ENCODE peak calls at places on chromosomes 12 and 14, in seven cellular contexts. L is suprapubic skin, Z is B cell, E is OCI-LY7, O is astrocyte of the spinal cord, U is upper lobe of right lung, J is lung. P is an unnamed sample.

GRCh38 chr12:51855586-51856428 is 7.3 kb upstream of the FIGNL2 start:
- DNase-seq in L (no peak), Z (no peak), E (no peak), O (peak), U (no peak), J (no peak), P (no peak)

GRCh38 chr14:72801381-72801812 is 92.5 kb downstream of the DPF3 start:
- DNase-seq in L (no peak), Z (no peak), E (no peak), O (peak), U (no peak), J (no peak), P (no peak)

GRCh38 chr14:34222122-34222521 is 239.9 kb downstream of the SPTSSA start:
- DNase-seq in L (no peak), Z (no peak), E (no peak), O (no peak), U (no peak), J (no peak), P (no peak)

GRCh38 chr12:14824012-14824634 is 10.1 kb upstream of the SMCO3 start:
- DNase-seq in L (no peak), Z (no peak), E (no peak), O (no peak), U (no peak), J (no peak), P (no peak)

GRCh38 chr12:3218150-3218845 is 141.1 kb downstream of the TSPAN9 start:
- DNase-seq in L (peak), Z (no peak), E (peak), O (peak), U (no peak), J (peak), P (no peak)

GRCh38 chr14:53126705-53127104 is 26.4 kb downstream of the DDHD1 start:
- DNase-seq in L (no peak), Z (no peak), E (no peak), O (no peak), U (no peak), J (no peak), P (no peak)

GRCh38 chr12:58309806-58310205 is 368.4 kb downstream of the ATP23 start:
- DNase-seq in L (no peak), Z (no peak), E (no peak), O (no peak), U (no peak), J (no peak), P (no peak)

GRCh38 chr12:119843100-119843499 is 34.0 kb downstream of the CIT start:
- DNase-seq in L (no peak), Z (no peak), E (no peak), O (peak), U (no peak), J (no peak), P (no peak)

GRCh38 chr12:29516431-29516875 is 19.0 kb upstream of the OVCH1 start:
- DNase-seq in L (no peak), Z (no peak), E (no peak), O (peak), U (no peak), J (no peak), P (no peak)

GRCh38 chr12:15712823-15713663 is 76.1 kb downstream of the EPS8 start:
- DNase-seq in L (no peak), Z (no peak), E (no peak), O (no peak), U (no peak), J (peak), P (no peak)

GRCh38 chr12:32198555-32198954 is 91.9 kb downstream of the BICD1 start:
- DNase-seq in L (no peak), Z (no peak), E (no peak), O (no peak), U (no peak), J (no peak), P (no peak)

GRCh38 chr12:102964872-102965271 is 7.4 kb downstream of the ASCL1 start:
- DNase-seq in L (no peak), Z (peak), E (no peak), O (no peak), U (no peak), J (no peak), P (no peak)

GRCh38 chr14:48723841-48724495 is 862.2 kb downstream of the RPS29 start:
- DNase-seq in L (no peak), Z (no peak), E (no peak), O (peak), U (no peak), J (no peak), P (no peak)

GRCh38 chr12:93094988-93095737 is 166.1 kb upstream of the EEA1 start:
- DNase-seq in L (no peak), Z (peak), E (peak), O (no peak), U (no peak), J (no peak), P (no peak)

GRCh38 chr12:66044731-66045130 is 85.8 kb downstream of the LLPH start:
- DNase-seq in L (no peak), Z (no peak), E (no peak), O (peak), U (no peak), J (no peak), P (no peak)

GRCh38 chr14:68099348-68100045 is 279.9 kb downstream of the RAD51B start:
- DNase-seq in L (no peak), Z (no peak), E (no peak), O (peak), U (no peak), J (no peak), P (no peak)

GRCh38 chr12:12741705-12742104 is 24.5 kb downstream of the CDKN1B start:
- DNase-seq in L (no peak), Z (no peak), E (no peak), O (no peak), U (no peak), J (no peak), P (no peak)

GRCh38 chr14:98715054-98715453 is 556.9 kb downstream of the BCL11B start:
- DNase-seq in L (peak), Z (no peak), E (no peak), O (no peak), U (no peak), J (no peak), P (no peak)

GRCh38 chr14:91834571-91834970 is 32.8 kb downstream of the TC2N start:
- DNase-seq in L (no peak), Z (no peak), E (no peak), O (no peak), U (no peak), J (no peak), P (no peak)

GRCh38 chr12:53955036-53955775 is 503 bp downstream of the HOXC12 start:
- DNase-seq in L (no peak), Z (no peak), E (no peak), O (no peak), U (no peak), J (no peak), P (no peak)

GRCh38 chr14:28902930-28903329 is 136.3 kb downstream of the FOXG1 start:
- DNase-seq in L (no peak), Z (no peak), E (no peak), O (no peak), U (no peak), J (no peak), P (no peak)

GRCh38 chr12:96402061-96402460 is 1.8 kb upstream of the CDK17 start:
- DNase-seq in L (no peak), Z (no peak), E (peak), O (no peak), U (no peak), J (no peak), P (no peak)

GRCh38 chr12:42144174-42144423 is 575 bp downstream of the GXYLT1 start:
- DNase-seq in L (peak), Z (no peak), E (no peak), O (no peak), U (no peak), J (no peak), P (no peak)

GRCh38 chr12:52277486-52278245 is 3.2 kb downstream of the KRT86 start:
- DNase-seq in L (peak), Z (no peak), E (no peak), O (no peak), U (no peak), J (no peak), P (peak)

GRCh38 chr12:11693626-11694025 is 44.2 kb downstream of the ETV6 start:
- DNase-seq in L (no peak), Z (no peak), E (no peak), O (no peak), U (no peak), J (no peak), P (no peak)

GRCh38 chr12:18468521-18469075 is 207.3 kb downstream of the PIK3C2G start:
- DNase-seq in L (no peak), Z (no peak), E (no peak), O (peak), U (no peak), J (no peak), P (no peak)

GRCh38 chr12:108939594-108939993 is 59.7 kb downstream of the DAO start:
- DNase-seq in L (no peak), Z (peak), E (peak), O (peak), U (no peak), J (no peak), P (no peak)

GRCh38 chr14:76779221-76780057 is 18.2 kb downstream of the VASH1 start:
- DNase-seq in L (no peak), Z (no peak), E (no peak), O (no peak), U (no peak), J (no peak), P (no peak)

GRCh38 chr12:20716037-20716436 is 20.9 kb downstream of the SLCO1C1 start:
- DNase-seq in L (no peak), Z (no peak), E (peak), O (no peak), U (no peak), J (no peak), P (no peak)

GRCh38 chr12:104825408-104825807 is 132.7 kb downstream of the SLC41A2 start:
- DNase-seq in L (no peak), Z (no peak), E (peak), O (no peak), U (no peak), J (no peak), P (no peak)

GRCh38 chr12:104828015-104828414 is 130.1 kb downstream of the SLC41A2 start:
- DNase-seq in L (no peak), Z (no peak), E (no peak), O (no peak), U (no peak), J (no peak), P (no peak)

GRCh38 chr12:104823985-104824441 is 134.1 kb downstream of the SLC41A2 start:
- DNase-seq in L (no peak), Z (no peak), E (no peak), O (no peak), U (peak), J (peak), P (no peak)

DNA sequence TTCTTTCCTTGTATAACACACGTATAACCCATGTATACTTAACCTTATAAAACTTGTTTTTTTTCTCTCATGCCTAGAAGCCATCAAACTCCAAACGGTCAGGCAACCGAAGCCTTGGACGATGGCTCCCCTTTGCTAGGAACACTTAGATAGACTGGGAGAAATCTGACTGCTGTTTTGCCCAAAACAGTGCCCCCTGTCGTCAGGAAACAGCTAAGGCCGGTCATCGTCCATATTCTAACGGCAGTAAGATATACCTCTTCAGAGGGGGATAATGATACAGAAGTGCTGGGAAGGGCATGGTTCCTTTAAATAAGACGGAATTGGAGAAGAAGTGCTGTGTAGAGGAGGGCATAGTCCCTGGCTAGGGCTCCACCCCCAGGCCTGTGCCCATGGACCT is 130.5 kb downstream of the SLC41A2 start:
- DNase-seq in L (no peak), Z (peak), E (no peak), O (no peak), U (no peak), J (no peak), P (no peak)
- TF ChIP-seq CTCF in L (no peak), Z (peak), E (peak), O (peak), U (peak), J (no peak), P (peak)

GRCh38 chr14:65412881-65413738 is 580 bp downstream of the FUT8 start:
- DNase-seq in L (peak), Z (no peak), E (peak), O (peak), U (peak), J (peak), P (no peak)

GRCh38 chr14:65412189-65412846 is at the start of gene FUT8:
- DNase-seq in L (peak), Z (peak), E (peak), O (peak), U (peak), J (peak), P (peak)

GRCh38 chr14:65413739-65414045 is 1.2 kb downstream of the FUT8 start:
- DNase-seq in L (no peak), Z (no peak), E (peak), O (no peak), U (no peak), J (no peak), P (no peak)

GRCh38 chr14:65415613-65416012 is 3.1 kb downstream of the FUT8 start:
- DNase-seq in L (no peak), Z (no peak), E (no peak), O (no peak), U (no peak), J (no peak), P (no peak)

DNA sequence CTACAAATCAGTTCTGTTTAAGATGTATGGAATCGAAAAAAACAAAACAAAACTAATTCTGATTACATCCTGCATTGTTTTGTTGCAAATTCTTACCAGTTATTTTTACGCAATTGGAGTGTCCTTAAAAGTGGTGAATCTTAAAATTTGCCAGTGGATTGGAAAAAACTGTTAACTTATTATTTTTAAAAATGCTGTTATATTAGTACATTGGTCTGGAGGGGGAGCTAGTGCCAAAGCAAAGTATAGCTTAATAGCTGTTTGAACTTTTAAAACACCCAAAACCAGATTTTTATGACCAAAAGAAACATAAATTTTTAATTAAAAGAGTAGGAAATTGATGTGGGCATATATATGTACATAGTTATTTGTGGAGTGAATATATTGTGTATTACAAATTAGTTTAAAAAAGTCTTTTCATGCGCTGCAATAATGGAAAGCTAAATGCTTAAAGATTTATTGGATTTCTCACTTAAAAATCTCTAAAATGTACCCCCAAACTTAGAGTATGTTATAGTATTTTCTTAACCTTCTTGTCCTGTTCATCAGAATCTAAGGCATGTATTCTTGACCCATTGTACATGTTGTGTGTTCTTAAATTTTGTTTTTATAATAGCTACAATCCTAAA is 2.5 kb downstream of the FUT8 start:
- DNase-seq in L (no peak), Z (peak), E (peak), O (peak), U (no peak), J (no peak), P (no peak)
- TF ChIP-seq CTCF in L (no peak), Z (peak), E (peak), O (peak), U (peak), J (peak), P (peak)

DNA sequence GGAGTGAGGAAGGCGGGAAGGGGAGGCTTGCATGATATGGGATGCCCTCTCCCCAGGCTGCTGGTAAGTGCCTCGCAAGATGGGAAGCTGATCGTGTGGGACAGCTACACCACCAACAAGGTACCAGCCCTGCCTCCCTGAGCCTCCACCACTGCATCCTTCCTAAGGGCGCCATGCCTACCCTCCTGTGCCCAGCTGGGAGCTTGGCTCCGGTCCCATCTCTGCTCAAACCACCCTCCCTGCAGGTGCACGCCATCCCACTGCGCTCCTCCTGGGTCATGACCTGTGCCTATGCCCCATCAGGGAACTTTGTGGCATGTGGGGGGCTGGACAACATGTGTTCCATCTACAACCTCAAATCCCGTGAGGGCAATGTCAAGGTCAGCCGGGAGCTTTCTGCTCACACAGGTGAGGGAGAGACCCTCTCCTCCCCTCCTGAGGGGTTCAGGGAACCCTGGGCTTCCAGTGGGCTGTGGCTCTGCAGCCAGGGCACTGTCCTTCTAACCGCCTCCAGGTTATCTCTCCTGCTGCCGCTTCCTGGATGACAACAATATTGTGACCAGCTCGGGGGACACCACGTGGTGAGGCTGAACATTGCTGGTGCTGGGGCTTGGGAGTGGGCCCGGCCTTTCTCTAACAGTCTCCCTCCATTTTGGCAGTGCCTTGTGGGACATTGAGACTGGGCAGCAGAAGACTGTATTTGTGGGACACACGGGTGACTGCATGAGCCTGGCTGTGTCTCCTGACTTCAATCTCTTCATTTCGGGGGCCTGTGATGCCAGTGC is 2.6 kb downstream of the GNB3 start:
- DNase-seq in L (no peak), Z (no peak), E (peak), O (no peak), U (no peak), J (no peak), P (no peak)
- TF ChIP-seq CTCF in L (no peak), Z (no peak), E (peak), O (no peak), U (no peak), J (no peak), P (no peak)

GRCh38 chr14:35336171-35337073 is 44.2 kb downstream of the PSMA6 start:
- DNase-seq in L (peak), Z (no peak), E (no peak), O (peak), U (peak), J (peak), P (no peak)
- TF ChIP-seq CTCF in L (no peak), Z (no peak), E (no peak), O (no peak), U (no peak), J (no peak), P (no peak)

GRCh38 chr12:25084816-25085215 is 110.1 kb downstream of the DNAI7 start:
- DNase-seq in L (no peak), Z (no peak), E (no peak), O (no peak), U (no peak), J (no peak), P (no peak)
- TF ChIP-seq CTCF in L (no peak), Z (no peak), E (no peak), O (no peak), U (no peak), J (no peak), P (no peak)